ENCODE peak calls at places on chromosomes 1 and 21, in ten cellular contexts. A is GM04504, R is GM12891, F is Peyer's patch, Z is endothelial cell, J is mesendoderm, V is Daoy, I is right cardiac atrium, L is ureter, Y is cardiac muscle cell. S is an unnamed sample.

GRCh38 chr1:43531453-43531905 is 796 bp downstream of the PTPRF start:
- DNase-seq in V (peak), Y (peak), I (peak), Z (peak), J (peak), L (peak), R (peak), F (peak), A (no peak), S (no peak)

GRCh38 chr1:108192581-108192980 is 7.6 kb downstream of the SLC25A24 start:
- DNase-seq in V (no peak), R (no peak), Y (no peak), A (no peak), Z (no peak), L (no peak), F (no peak), J (no peak), I (no peak), S (no peak)

GRCh38 chr1:1014896-1015681 is 1.8 kb downstream of the ISG15 start:
- DNase-seq in V (peak), Y (peak), J (no peak), I (peak), F (no peak), L (no peak), R (no peak), A (no peak), Z (no peak), S (no peak)

GRCh38 chr1:185654199-185654951 is 79.8 kb upstream of the HMCN1 start:
- DNase-seq in R (no peak), A (no peak), L (no peak), J (peak), Y (peak), Z (no peak), V (no peak), F (no peak), I (no peak), S (no peak)

GRCh38 chr1:248670003-248670402 is 14.7 kb upstream of the OR2T27 start:
- DNase-seq in I (no peak), L (no peak), V (no peak), A (no peak), Z (no peak), J (peak), Y (no peak), F (no peak), R (no peak), S (no peak)

GRCh38 chr21:44354775-44355771 is 1.7 kb downstream of the TRPM2 start:
- DNase-seq in J (no peak), Y (no peak), L (no peak), A (no peak), R (no peak), I (no peak), V (no peak), Z (no peak), F (no peak), S (peak)

GRCh38 chr1:232012773-232013386 is 386.3 kb downstream of the DISC1 start:
- DNase-seq in I (peak), A (peak), F (peak), Z (no peak), J (no peak), R (no peak), V (peak), L (no peak), Y (peak), S (no peak)

GRCh38 chr1:198879711-198880306 is 241.0 kb downstream of the PTPRC start:
- DNase-seq in A (no peak), L (no peak), J (no peak), F (no peak), R (no peak), I (no peak), Y (no peak), Z (no peak), V (no peak), S (no peak)

GRCh38 chr1:230429072-230429735 is 3.1 kb upstream of the PGBD5 start:
- DNase-seq in Z (no peak), R (no peak), V (no peak), A (no peak), I (no peak), L (no peak), J (no peak), F (no peak), Y (no peak), S (no peak)

GRCh38 chr1:167916766-167917511 is 3.0 kb upstream of the ADCY10 start:
- DNase-seq in R (no peak), Z (no peak), L (no peak), J (no peak), I (no peak), F (no peak), Y (no peak), V (no peak), A (no peak), S (no peak)

GRCh38 chr1:112715264-112716053 is at the start of gene PPM1J:
- DNase-seq in Z (peak), R (peak), L (peak), J (peak), Y (peak), F (peak), A (peak), V (peak), I (peak), S (peak)

GRCh38 chr1:178279287-178279686 is 185.4 kb downstream of the RASAL2 start:
- DNase-seq in J (no peak), Z (no peak), L (no peak), V (no peak), I (no peak), F (no peak), Y (no peak), R (no peak), A (no peak), S (no peak)

GRCh38 chr21:45259206-45259795 is 28.4 kb downstream of the POFUT2 start:
- DNase-seq in J (no peak), L (peak), F (no peak), R (no peak), V (peak), Y (no peak), Z (no peak), I (peak), A (no peak), S (no peak)

GRCh38 chr1:162530985-162531319 is 30.6 kb upstream of the UAP1 start:
- DNase-seq in I (no peak), L (no peak), V (no peak), F (no peak), Z (no peak), Y (no peak), A (no peak), J (no peak), R (no peak), S (no peak)

GRCh38 chr1:50371749-50372148 is 51.5 kb downstream of the DMRTA2 start:
- DNase-seq in I (no peak), Y (no peak), R (no peak), F (no peak), Z (no peak), V (no peak), A (no peak), J (peak), L (no peak), S (no peak)